ENCODE peak calls at places on chromosome 9, in eight cellular contexts. G, M, H, O, E, V, J and Y are unnamed samples. For H3K4me1, the result is how much of the 10 kb centered on the place peaks cover.

GRCh38 chr9:77935974-77936373 is 95.6 kb downstream of the GNAQ start:
- DNase-seq in G (no peak), M (no peak), H (no peak), O (no peak), E (no peak), V (no peak), J (no peak), Y (no peak)

GRCh38 chr9:117945286-117945685 is 241.1 kb downstream of the TLR4 start:
- DNase-seq in G (no peak), M (no peak), H (no peak), O (no peak), E (no peak), V (no peak), J (no peak), Y (no peak)

GRCh38 chr9:89481161-89481915 is 16.6 kb downstream of the SEMA4D start:
- DNase-seq in G (no peak), M (no peak), H (no peak), O (no peak), E (no peak), V (no peak), J (no peak), Y (no peak)

GRCh38 chr9:131977074-131977838 is 102.4 kb downstream of the MED27 start:
- DNase-seq in G (no peak), M (no peak), H (no peak), O (no peak), E (no peak), V (no peak), J (no peak), Y (no peak)

GRCh38 chr9:134891713-134892112 is 11.1 kb downstream of the FCN2 start:
- DNase-seq in G (no peak), M (no peak), H (no peak), O (no peak), E (no peak), V (no peak), J (peak), Y (no peak)

GRCh38 chr9:37512439-37512838 is 26.7 kb downstream of the POLR1E start:
- DNase-seq in G (no peak), M (no peak), H (no peak), O (no peak), E (no peak), V (no peak), J (no peak), Y (no peak)

GRCh38 chr9:101028346-101029299 is at the start of gene PLPPR1:
- DNase-seq in G (peak), M (no peak), H (no peak), O (peak), E (peak), V (peak), J (peak), Y (peak)

GRCh38 chr9:135522137-135522877 is 1.1 kb downstream of the LCN1 start:
- DNase-seq in G (no peak), M (peak), H (peak), O (no peak), E (no peak), V (no peak), J (no peak), Y (no peak)

GRCh38 chr9:18544456-18544855 is 70.5 kb downstream of the ADAMTSL1 start:
- DNase-seq in G (no peak), M (no peak), H (no peak), O (no peak), E (no peak), V (no peak), J (no peak), Y (no peak)

GRCh38 chr9:37471942-37472679 is 6.9 kb upstream of the ZBTB5 start:
- DNase-seq in G (peak), M (no peak), H (no peak), O (no peak), E (peak), V (no peak), J (no peak), Y (peak)

GRCh38 chr9:76932778-76933177 is 26.9 kb upstream of the PRUNE2 start:
- DNase-seq in G (no peak), M (no peak), H (no peak), O (no peak), E (peak), V (no peak), J (no peak), Y (no peak)

GRCh38 chr9:99030082-99030481 is 74.8 kb upstream of the TGFBR1 start:
- DNase-seq in G (peak), M (no peak), H (no peak), O (no peak), E (no peak), V (no peak), J (no peak), Y (peak)

GRCh38 chr9:36992501-36993316 is 41.4 kb downstream of the PAX5 start:
- DNase-seq in G (no peak), M (no peak), H (no peak), O (no peak), E (no peak), V (no peak), J (no peak), Y (no peak)

GRCh38 chr9:131046093-131046380 is 37.1 kb downstream of the LAMC3 start:
- DNase-seq in G (peak), M (no peak), H (no peak), O (no peak), E (no peak), V (no peak), J (no peak), Y (no peak)

GRCh38 chr9:34124923-34125322 is 1.6 kb downstream of the DCAF12 start:
- DNase-seq in G (peak), M (no peak), H (no peak), O (no peak), E (no peak), V (no peak), J (no peak), Y (peak)

GRCh38 chr9:109974143-109974917 is 194.3 kb downstream of the PALM2AKAP2 start:
- DNase-seq in G (no peak), M (no peak), H (no peak), O (peak), E (no peak), V (peak), J (peak), Y (no peak)

GRCh38 chr9:129606161-129607025 is 14.5 kb downstream of the C9orf50 start:
- DNase-seq in G (peak), M (no peak), H (no peak), O (no peak), E (no peak), V (no peak), J (peak), Y (no peak)

GRCh38 chr9:5825896-5826622 is 6.9 kb downstream of the ERMP1 start:
- DNase-seq in G (no peak), M (no peak), H (no peak), O (no peak), E (no peak), V (no peak), J (no peak), Y (no peak)
- H3K4me1 ChIP-seq in G (under half), M (under half), H (under half), O (under half), E (under half), V (under half), J (under half), Y (under half)

GRCh38 chr9:136527721-136528710 is 17.8 kb downstream of the NOTCH1 start:
- DNase-seq in G (peak), M (no peak), H (no peak), O (no peak), E (no peak), V (no peak), J (no peak), Y (peak)
- H3K27ac ChIP-seq in G (no peak), M (peak), H (no peak), O (peak), E (no peak), V (no peak), J (no peak), Y (no peak)

DNA sequence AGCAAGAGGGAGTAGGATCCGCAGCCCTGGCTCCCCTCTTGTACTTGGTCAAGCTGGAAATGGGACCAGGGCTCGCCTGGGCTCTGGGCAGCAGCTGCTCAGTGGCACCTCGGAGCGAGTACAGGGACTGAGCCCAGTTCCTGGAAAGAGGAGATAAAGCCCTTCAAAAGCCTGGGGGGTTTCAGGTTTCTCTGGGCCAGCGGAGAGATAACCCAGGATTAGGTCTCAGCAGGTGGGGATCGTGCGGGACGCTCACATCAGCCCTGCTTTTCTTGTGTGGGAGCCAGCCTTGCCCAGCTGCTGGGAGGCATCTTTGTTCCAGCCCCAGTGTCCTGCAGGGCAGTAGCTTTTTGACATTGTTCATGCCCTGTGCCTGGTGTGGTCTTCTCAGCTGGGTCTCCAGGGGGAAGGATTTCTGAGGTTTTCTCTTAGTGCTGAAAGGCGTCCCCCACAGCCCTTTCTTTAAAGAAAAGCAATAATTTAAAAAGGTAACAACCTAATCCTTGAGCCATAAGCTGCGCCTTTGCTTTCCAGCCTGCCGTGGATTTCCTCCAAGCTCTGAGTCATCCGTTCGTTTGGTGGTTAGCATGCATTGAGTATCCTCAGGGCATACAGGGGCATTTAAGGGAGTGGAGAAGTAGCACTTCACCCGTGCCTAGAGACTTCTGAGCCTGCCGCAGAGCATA is 657 bp upstream of the TNC start:
- DNase-seq in G (peak), M (peak), H (peak), O (peak), E (peak), V (peak), J (no peak), Y (peak)
- H3K4me1 ChIP-seq in G (under half), M (under half), H (under half), O (under half), E (under half), V (under half), J (under half), Y (under half)

DNA sequence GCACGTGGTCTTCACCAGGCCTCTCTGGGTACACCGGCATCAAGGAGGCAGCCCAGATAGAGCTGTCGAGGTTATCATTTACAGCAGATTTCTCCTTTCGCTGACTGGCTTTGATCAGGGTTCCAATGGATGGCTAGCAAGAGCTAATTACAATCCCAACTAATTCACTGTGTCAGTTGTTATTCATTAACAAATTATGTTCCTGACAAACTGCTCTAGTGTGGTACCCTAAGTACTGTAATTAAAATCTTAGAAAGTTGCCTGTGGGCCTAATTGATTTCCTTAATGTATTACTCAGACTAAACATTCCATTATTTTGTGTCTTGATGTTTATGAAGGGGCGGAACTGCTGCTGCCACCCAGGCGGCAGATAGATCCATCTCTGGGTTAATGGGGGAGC is 71.7 kb upstream of the RAD23B start:
- DNase-seq in G (no peak), M (no peak), H (no peak), O (no peak), E (no peak), V (no peak), J (no peak), Y (no peak)
- H3K27ac ChIP-seq in G (no peak), M (no peak), H (no peak), O (no peak), E (no peak), V (no peak), J (no peak), Y (no peak)

GRCh38 chr9:87615547-87616148 is 110.3 kb upstream of the CTSL start:
- DNase-seq in G (no peak), M (no peak), H (no peak), O (no peak), E (no peak), V (no peak), J (no peak), Y (peak)

GRCh38 chr9:87610200-87611155 is 112.8 kb downstream of the DAPK1 start:
- DNase-seq in G (no peak), M (no peak), H (no peak), O (no peak), E (no peak), V (no peak), J (no peak), Y (no peak)

GRCh38 chr9:87612536-87612935 is 113.4 kb upstream of the CTSL start:
- DNase-seq in G (no peak), M (no peak), H (no peak), O (no peak), E (no peak), V (no peak), J (no peak), Y (no peak)

GRCh38 chr9:87613265-87614111 is 112.4 kb upstream of the CTSL start:
- DNase-seq in G (no peak), M (no peak), H (no peak), O (no peak), E (no peak), V (no peak), J (no peak), Y (no peak)

DNA sequence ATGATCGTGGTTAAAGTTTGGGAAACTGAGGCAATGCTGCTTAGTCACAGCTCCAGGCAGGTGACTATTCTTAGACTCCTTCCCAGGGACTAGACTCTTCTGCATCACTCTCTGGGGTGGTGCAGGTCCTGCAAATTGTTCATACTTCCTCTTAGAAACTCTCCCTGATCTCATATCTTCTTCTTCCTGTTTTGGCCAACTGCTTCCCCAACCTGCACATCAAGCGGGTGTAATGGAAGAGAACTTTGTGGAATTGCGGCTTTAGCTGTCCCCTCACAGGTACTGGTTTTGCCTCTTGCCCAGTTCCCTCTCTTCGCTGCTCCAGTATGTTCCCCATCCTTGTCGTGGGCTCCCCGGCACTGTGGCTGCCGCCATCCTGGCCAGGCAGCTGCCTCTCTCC is 111.5 kb upstream of the CTSL start:
- DNase-seq in G (no peak), M (no peak), H (no peak), O (no peak), E (no peak), V (no peak), J (no peak), Y (no peak)
- H3K4me1 ChIP-seq in G (under half), M (under half), H (under half), O (under half), E (under half), V (under half), J (under half), Y (under half)

GRCh38 chr9:96020300-96020821 is 144.9 kb downstream of the ERCC6L2 start:
- DNase-seq in G (no peak), M (no peak), H (no peak), O (no peak), E (no peak), V (no peak), J (no peak), Y (no peak)
- H3K27ac ChIP-seq in G (no peak), M (no peak), H (peak), O (peak), E (no peak), V (no peak), J (no peak), Y (peak)

DNA sequence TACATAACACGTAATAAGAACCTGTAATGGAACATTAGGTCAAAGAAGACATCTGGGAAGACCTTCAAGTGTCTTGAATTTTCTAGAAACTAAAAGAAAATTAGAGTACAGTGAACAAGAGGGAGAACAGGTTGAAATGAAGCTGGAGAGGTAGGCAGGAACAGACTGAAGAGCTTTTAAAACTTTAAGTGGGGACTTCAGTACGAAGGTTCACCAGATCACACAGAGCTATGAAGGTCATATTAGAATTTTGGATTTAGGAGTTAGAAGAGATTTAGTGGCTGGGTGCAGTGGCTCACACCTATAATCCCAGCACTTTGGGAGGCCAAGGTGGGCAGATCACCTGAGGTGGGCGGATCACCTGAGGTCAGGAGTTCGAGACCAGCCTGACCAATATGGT is 26.6 kb downstream of the MLANA start:
- DNase-seq in G (no peak), M (no peak), H (no peak), O (no peak), E (no peak), V (no peak), J (no peak), Y (no peak)
- H3K4me1 ChIP-seq in G (under half), M (under half), H (under half), O (under half), E (under half), V (under half), J (under half), Y (under half)

DNA sequence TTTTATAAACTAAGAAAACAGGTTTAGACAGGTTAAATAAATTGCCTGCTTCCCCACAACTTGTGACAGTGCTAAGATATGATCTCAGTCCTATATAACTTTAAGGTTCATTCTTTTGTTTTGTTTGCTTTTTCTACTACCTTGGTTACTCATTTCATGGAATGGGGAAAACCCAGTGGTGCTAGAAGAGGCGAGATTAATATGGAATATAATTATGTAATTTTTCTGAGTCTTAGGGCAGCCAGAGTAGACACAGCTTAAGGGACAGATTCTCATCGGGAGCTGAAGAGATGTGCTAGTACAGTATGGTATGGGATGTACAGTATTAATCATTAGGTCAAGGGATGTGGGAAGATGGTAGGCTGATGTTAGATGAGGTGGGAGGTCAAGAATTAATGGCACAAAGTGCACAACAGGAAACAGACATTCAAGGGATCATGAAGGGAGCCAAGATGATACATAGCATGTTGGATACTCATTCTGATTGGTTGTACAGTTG is 6.2 kb downstream of the TRIM32 start:
- DNase-seq in G (peak), M (no peak), H (no peak), O (no peak), E (no peak), V (no peak), J (no peak), Y (no peak)
- H3K27ac ChIP-seq in G (peak), M (no peak), H (no peak), O (no peak), E (no peak), V (no peak), J (no peak), Y (peak)